ENCODE peak calls at places on chromosome 11, in six cellular contexts. E is lower lobe of right lung, G is heart right ventricle, F is NB4, Y is fibroblast of mammary gland, X is Caco-2. R is an unnamed sample.

GRCh38 chr11:27209562-27210005 is 153.4 kb downstream of the CCDC34 start:
- DNase-seq in E (no peak), G (peak; percentile 41), F (peak; percentile 94), Y (peak; percentile 97), X (peak; percentile 66), R (peak; percentile 98)

GRCh38 chr11:910044-910588 is 494 bp downstream of the CHID1 start:
- DNase-seq in E (no peak), G (no peak), F (no peak), Y (no peak), X (no peak), R (no peak)

GRCh38 chr11:71197096-71197495 is 55.3 kb downstream of the SHANK2 start:
- DNase-seq in E (no peak), G (no peak), F (no peak), Y (no peak), X (no peak), R (peak; percentile 67)

GRCh38 chr11:128848815-128849455 is 18.2 kb downstream of the KCNJ1 start:
- DNase-seq in E (peak; percentile 74), G (peak; percentile 75), F (peak; percentile 69), Y (peak; percentile 26), X (no peak), R (peak; percentile 42)

GRCh38 chr11:96169250-96169649 is 173.7 kb downstream of the MAML2 start:
- DNase-seq in E (no peak), G (no peak), F (no peak), Y (no peak), X (no peak), R (no peak)

GRCh38 chr11:18608373-18608772 is 8.8 kb downstream of the MISFA start:
- DNase-seq in E (no peak), G (no peak), F (no peak), Y (no peak), X (no peak), R (no peak)

GRCh38 chr11:44746894-44747293 is 20.1 kb downstream of the TSPAN18 start:
- DNase-seq in E (no peak), G (peak; percentile 67), F (no peak), Y (no peak), X (no peak), R (no peak)

GRCh38 chr11:101860694-101861371 is 54.0 kb upstream of the CEP126 start:
- DNase-seq in E (no peak), G (no peak), F (peak; percentile 51), Y (peak; percentile 73), X (peak; percentile 73), R (peak; percentile 68)

GRCh38 chr11:8389034-8389996 is 125.6 kb upstream of the LMO1 start:
- DNase-seq in E (no peak), G (no peak), F (no peak), Y (no peak), X (no peak), R (no peak)

GRCh38 chr11:33716236-33716635 is 15.6 kb upstream of the C11orf91 start:
- DNase-seq in E (no peak), G (no peak), F (peak; percentile 53), Y (peak; percentile 63), X (no peak), R (peak; percentile 78)

GRCh38 chr11:7595016-7595869 is 78.1 kb downstream of the CYB5R2 start:
- DNase-seq in E (no peak), G (no peak), F (no peak), Y (peak; percentile 68), X (no peak), R (peak; percentile 58)

GRCh38 chr11:16787035-16787744 is 48.7 kb downstream of the C11orf58 start:
- DNase-seq in E (no peak), G (no peak), F (no peak), Y (peak; percentile 65), X (no peak), R (peak; percentile 41)

GRCh38 chr11:36247493-36247892 is 41.7 kb downstream of the COMMD9 start:
- DNase-seq in E (no peak), G (no peak), F (no peak), Y (no peak), X (no peak), R (no peak)

GRCh38 chr11:79253280-79253679 is 187.6 kb downstream of the TENM4 start:
- DNase-seq in E (no peak), G (no peak), F (no peak), Y (no peak), X (no peak), R (no peak)

GRCh38 chr11:131354251-131354701 is 16.1 kb upstream of the NTM start:
- DNase-seq in E (no peak), G (no peak), F (no peak), Y (peak; percentile 53), X (no peak), R (no peak)

GRCh38 chr11:27234043-27234668 is 128.9 kb downstream of the CCDC34 start:
- DNase-seq in E (no peak), G (no peak), F (peak; percentile 99), Y (peak; percentile 98), X (peak; percentile 75), R (peak; percentile 83)

GRCh38 chr11:93517041-93517440 is 26.1 kb downstream of the SMCO4 start:
- DNase-seq in E (no peak), G (no peak), F (no peak), Y (no peak), X (no peak), R (no peak)

GRCh38 chr11:132263231-132263630 is 892.8 kb downstream of the NTM start:
- DNase-seq in E (no peak), G (no peak), F (no peak), Y (no peak), X (no peak), R (no peak)

GRCh38 chr11:85725510-85726258 is 39.7 kb upstream of the CCDC89 start:
- DNase-seq in E (no peak), G (no peak), F (no peak), Y (peak; percentile 92), X (no peak), R (peak; percentile 83)

GRCh38 chr11:9594267-9595046 is 21.0 kb downstream of the WEE1 start:
- DNase-seq in E (no peak), G (no peak), F (no peak), Y (no peak), X (no peak), R (no peak)

DNA sequence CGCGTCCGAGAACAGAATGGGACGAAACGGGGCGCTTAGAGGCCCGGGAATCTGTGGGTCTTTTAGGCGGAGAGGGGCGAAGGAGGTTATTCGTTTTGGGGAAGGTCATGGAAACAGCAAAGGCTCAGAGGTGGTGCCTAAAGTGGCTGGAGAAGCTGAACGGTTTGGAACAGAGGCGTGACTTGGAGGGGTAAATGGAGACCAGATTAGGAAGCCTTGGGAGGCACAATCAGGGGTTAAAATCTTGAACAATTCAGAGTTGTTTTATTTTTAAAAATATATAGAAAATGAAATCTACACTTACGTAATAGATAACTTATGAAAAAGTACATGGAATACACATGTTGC is 247 bp upstream of the PLAAT5 start:
- DNase-seq in E (no peak), G (no peak), F (no peak), Y (no peak), X (no peak), R (no peak)
- H3K4me3 ChIP-seq in E (peak overlapping the region; percentile 56), G (peak overlapping the region; percentile 54), F (peak overlapping the region; percentile 59), Y (peak overlapping the region; percentile 36), X (peak overlapping the region; percentile 36), R (peak overlapping the region; percentile 26)

DNA sequence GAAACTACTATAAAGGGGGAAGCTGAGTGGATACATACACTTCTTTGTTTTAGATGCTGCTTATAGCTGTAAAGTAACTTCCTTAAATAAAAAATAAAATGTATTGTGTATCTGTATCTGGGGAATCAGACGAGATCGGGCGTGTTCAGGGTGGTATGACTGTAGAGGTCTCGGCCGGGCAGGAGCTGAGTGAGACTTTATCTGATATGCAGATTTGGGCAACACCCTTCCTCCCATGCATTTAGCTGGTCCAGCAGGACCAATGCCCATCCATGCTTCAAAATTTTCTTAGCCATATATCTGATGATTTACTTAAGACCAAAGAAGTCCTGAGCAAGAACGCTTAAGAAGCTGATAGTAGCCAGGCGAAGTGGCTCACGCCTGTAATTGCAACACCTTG is 44.9 kb upstream of the ZBED5 start:
- DNase-seq in E (no peak), G (no peak), F (no peak), Y (no peak), X (no peak), R (no peak)
- H3K4me3 ChIP-seq in E (no peak overlapping the region), G (no peak overlapping the region), F (no peak overlapping the region), Y (no peak overlapping the region), X (no peak overlapping the region), R (no peak overlapping the region)

GRCh38 chr11:119337581-119338317 is 2.9 kb downstream of the C1QTNF5 start:
- DNase-seq in E (peak; percentile 49), G (no peak), F (peak; percentile 49), Y (peak; percentile 48), X (no peak), R (no peak)
- H3K4me3 ChIP-seq in E (no peak overlapping the region), G (no peak overlapping the region), F (no peak overlapping the region), Y (no peak overlapping the region), X (no peak overlapping the region), R (no peak overlapping the region)

DNA sequence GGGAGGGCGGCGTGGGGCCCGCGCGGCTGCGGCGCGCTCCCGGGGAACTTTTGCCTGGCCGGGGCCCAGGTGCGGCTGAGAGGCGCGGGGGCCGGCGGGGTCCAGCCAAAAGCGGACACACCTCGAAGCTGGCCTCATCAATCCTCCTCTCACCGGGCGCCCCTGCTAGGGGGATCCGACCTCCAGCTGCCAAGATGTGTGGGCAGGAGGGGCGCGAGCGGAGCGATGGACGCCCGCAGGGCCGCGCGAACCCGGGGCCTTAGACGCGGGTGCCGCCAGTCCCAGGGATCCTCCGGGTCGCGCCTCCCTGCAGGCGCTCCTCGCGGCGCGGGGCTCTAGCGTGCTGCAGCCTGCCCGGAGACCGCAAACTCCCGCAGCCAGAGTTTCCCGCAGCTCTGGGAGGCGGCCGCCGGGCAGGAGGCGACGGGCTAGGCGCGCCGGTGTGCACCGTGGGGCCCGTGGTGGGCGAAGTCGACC is 785 bp downstream of the IGSF9B start:
- DNase-seq in E (no peak), G (no peak), F (no peak), Y (no peak), X (no peak), R (no peak)
- H3K4me3 ChIP-seq in E (peak overlapping the region; percentile 73), G (peak overlapping the region; percentile 61), F (no peak overlapping the region), Y (no peak overlapping the region), X (peak overlapping the region; percentile 39), R (no peak overlapping the region)